ENCODE peak calls at places on chromosomes 12 and 14, in seven cellular contexts. Y is pancreas, D is body of pancreas, A is ovary, C is GM23248, E is tibial artery, Z is RWPE2. B is an unnamed sample. For H3K36me3, the result is how much of the 10 kb centered on the place peaks cover.

GRCh38 chr12:120362516-120363273 is 6.3 kb downstream of the MSI1 start:
- DNase-seq in D (no peak), C (no peak), E (no peak), Z (no peak), Y (no peak), A (no peak), B (no peak)

GRCh38 chr14:74579447-74580274 is 32.4 kb downstream of the LTBP2 start:
- DNase-seq in A (no peak), E (no peak), Y (no peak), C (peak), D (no peak), Z (peak), B (peak)

GRCh38 chr12:94109154-94109553 is 39.2 kb upstream of the PLXNC1 start:
- DNase-seq in E (no peak), D (no peak), Z (no peak), Y (no peak), A (no peak), C (peak), B (no peak)

GRCh38 chr14:70789361-70789760 is 20.0 kb downstream of the MAP3K9 start:
- DNase-seq in E (peak), Y (no peak), A (peak), C (peak), Z (no peak), D (peak), B (peak)

GRCh38 chr14:54182419-54183040 is 214.3 kb upstream of the CDKN3 start:
- DNase-seq in A (no peak), D (no peak), C (peak), Z (no peak), Y (no peak), E (no peak), B (peak)

GRCh38 chr12:71201136-71201679 is 43.4 kb upstream of the TSPAN8 start:
- DNase-seq in E (no peak), D (no peak), Z (no peak), Y (no peak), C (no peak), A (no peak), B (no peak)

GRCh38 chr12:76489737-76490136 is 69.8 kb downstream of the OSBPL8 start:
- DNase-seq in Z (no peak), A (no peak), D (no peak), E (no peak), C (peak), Y (no peak), B (no peak)

GRCh38 chr14:61609143-61609851 is 86.0 kb upstream of the HIF1A start:
- DNase-seq in Z (no peak), D (no peak), E (no peak), Y (no peak), C (peak), A (no peak), B (peak)

GRCh38 chr14:74882103-74882920 is 596 bp downstream of the DLST start:
- DNase-seq in Y (peak), Z (no peak), C (peak), D (peak), E (peak), A (peak), B (no peak)

GRCh38 chr14:38137005-38137404 is 70.7 kb upstream of the SSTR1 start:
- DNase-seq in Y (no peak), C (peak), D (no peak), Z (no peak), A (no peak), E (no peak), B (no peak)

GRCh38 chr14:21454843-21455550 is 926 bp downstream of the CHD8 start:
- DNase-seq in E (no peak), Y (no peak), Z (no peak), A (no peak), D (no peak), C (peak), B (no peak)

GRCh38 chr12:1056390-1056789 is 65.4 kb downstream of the ERC1 start:
- DNase-seq in C (no peak), Y (no peak), D (no peak), Z (no peak), A (no peak), E (no peak), B (no peak)

GRCh38 chr12:1054103-1054838 is 63.2 kb downstream of the ERC1 start:
- DNase-seq in Z (no peak), D (peak), C (no peak), Y (no peak), A (no peak), E (no peak), B (no peak)

GRCh38 chr12:1050059-1050707 is 59.2 kb downstream of the ERC1 start:
- DNase-seq in C (no peak), A (no peak), Z (no peak), E (no peak), Y (no peak), D (no peak), B (no peak)

GRCh38 chr12:1058423-1058822 is 67.4 kb downstream of the ERC1 start:
- DNase-seq in Z (no peak), C (no peak), D (no peak), A (no peak), Y (no peak), E (no peak), B (no peak)

DNA sequence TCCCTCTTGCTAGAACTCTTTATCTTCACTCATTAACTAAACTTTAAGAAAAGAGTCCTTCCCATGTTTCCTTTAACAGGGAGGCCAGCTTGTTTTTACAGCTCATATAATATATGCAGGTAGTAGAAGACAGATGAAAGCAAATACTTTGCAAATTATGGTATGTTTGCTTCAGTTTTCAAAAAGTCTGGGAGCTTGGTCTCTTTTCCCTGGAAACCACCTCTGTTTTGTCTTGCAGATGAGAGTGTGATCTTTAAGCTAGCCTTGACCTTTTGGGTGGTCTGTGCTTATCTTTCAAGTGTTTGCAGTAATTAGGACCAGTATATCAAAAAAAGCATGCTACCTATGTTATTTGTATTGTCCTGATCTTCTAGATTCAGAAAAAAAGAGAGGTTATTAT is 62.7 kb downstream of the ERC1 start:
- DNase-seq in Z (no peak), C (no peak), D (no peak), A (no peak), E (no peak), Y (no peak), B (no peak)
- H3K27ac ChIP-seq in Z (no peak), C (no peak), D (peak), A (no peak), E (peak), Y (no peak), B (no peak)

GRCh38 chr12:133130808-133131128 is 341 bp downstream of the ZNF10 start:
- DNase-seq in C (peak), Y (no peak), D (peak), A (peak), Z (no peak), E (peak), B (no peak)
- H3K36me3 ChIP-seq in C (under half), Y (under half), D (under half), A (under half), Z (under half), E (half or more), B (under half)

GRCh38 chr12:468671-469389 is 9.1 kb downstream of the B4GALNT3 start:
- DNase-seq in D (no peak), Z (no peak), C (no peak), E (no peak), Y (no peak), A (no peak), B (no peak)
- H3K27ac ChIP-seq in D (no peak), Z (no peak), C (no peak), E (peak), Y (no peak), A (no peak), B (no peak)

GRCh38 chr12:54240971-54241588 is 38.8 kb downstream of the CBX5 start:
- DNase-seq in E (no peak), Y (no peak), Z (no peak), C (no peak), D (no peak), A (no peak), B (no peak)
- H3K36me3 ChIP-seq in E (under half), Y (under half), Z (half or more), C (under half), D (under half), A (under half), B (half or more)

DNA sequence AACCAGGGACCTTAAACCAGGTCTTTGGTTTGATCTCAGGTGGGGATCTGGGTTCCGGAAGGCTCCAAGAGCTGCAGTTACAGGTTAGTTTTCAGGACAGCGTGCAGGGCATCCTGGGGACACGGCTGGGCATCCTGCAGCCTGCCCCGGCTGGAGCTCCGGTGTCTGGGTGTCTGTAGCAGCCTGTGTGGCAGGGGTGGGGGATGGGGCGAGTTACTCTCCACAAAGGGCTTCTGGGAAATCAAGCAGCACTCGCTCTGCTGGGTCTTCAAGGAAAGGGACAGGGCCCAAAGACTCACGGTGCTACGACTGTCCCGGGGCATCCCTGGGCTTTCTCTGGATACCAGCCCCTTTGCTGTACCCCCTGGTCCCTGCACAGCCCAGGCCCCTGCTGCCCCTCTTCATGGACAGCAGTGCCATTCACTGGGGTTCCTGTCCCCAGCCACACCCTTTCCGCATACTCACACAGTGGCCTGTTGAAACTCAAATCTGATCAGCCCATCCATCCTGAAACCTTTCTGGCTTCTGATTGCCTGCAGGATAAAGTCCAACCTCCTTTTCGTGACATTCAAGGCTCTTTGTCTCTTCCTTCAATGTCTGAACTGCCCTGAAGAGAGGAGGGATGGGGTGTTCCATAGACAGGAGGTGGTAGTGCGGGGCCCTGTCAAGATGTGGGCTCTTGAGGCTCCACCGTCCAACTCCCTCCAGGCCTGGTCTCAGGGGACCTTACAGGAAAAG is 22.2 kb upstream of the PPP1R13B start:
- DNase-seq in A (no peak), E (no peak), C (no peak), D (no peak), Y (no peak), Z (no peak), B (no peak)
- H3K27ac ChIP-seq in A (no peak), E (no peak), C (no peak), D (no peak), Y (no peak), Z (no peak), B (no peak)

DNA sequence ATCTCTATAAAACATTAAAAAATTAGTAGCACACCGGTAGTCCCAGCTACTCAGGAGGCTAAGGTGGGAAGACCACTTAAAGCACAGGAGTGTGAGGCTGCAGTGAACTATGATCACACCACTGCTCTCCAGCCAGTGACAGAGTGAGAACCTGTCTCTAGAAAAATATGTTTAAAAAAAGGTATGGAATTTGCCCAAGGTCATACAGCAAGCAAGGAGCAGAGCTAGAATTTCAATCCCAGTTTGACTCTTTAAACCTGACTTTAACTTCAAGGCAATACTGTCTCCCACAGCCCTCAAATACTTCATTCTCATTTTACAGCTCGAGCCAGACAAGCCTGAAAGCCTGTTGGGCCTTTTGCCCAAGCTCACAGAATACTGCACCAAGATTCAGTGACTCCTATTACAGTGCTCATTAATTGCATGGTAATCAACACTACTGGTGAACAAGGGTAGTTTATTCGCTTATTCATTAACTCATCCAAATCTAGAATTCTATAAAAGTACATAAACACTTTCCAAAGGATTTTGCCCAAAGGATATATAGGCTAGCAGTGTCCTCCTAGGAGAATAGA is 8.0 kb downstream of the HECTD4 start:
- DNase-seq in D (no peak), C (no peak), Y (no peak), E (no peak), A (no peak), Z (no peak), B (no peak)
- H3K36me3 ChIP-seq in D (under half), C (under half), Y (under half), E (under half), A (under half), Z (under half), B (under half)

DNA sequence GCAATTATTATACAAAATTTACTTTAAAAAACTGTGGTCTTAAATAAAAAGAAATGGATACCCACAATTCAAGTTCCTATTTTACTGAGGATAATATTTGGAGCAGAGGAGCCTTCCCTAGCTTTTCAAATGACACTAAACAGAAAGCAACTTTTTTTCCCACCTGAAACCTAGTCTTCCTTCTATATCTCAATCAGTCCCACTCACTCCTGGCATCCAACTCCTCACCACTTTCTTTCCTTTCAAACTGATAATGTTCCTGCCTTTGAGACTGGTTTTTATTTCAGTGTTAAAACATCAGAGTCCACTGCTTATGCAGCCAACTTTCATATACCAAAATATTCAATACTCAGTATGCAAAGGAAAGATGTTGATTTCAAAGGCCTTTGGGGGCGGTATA is 225.6 kb downstream of the GXYLT1 start:
- DNase-seq in D (no peak), C (no peak), Z (no peak), E (no peak), A (no peak), Y (no peak), B (no peak)
- H3K27ac ChIP-seq in D (no peak), C (no peak), Z (no peak), E (no peak), A (no peak), Y (no peak), B (no peak)

DNA sequence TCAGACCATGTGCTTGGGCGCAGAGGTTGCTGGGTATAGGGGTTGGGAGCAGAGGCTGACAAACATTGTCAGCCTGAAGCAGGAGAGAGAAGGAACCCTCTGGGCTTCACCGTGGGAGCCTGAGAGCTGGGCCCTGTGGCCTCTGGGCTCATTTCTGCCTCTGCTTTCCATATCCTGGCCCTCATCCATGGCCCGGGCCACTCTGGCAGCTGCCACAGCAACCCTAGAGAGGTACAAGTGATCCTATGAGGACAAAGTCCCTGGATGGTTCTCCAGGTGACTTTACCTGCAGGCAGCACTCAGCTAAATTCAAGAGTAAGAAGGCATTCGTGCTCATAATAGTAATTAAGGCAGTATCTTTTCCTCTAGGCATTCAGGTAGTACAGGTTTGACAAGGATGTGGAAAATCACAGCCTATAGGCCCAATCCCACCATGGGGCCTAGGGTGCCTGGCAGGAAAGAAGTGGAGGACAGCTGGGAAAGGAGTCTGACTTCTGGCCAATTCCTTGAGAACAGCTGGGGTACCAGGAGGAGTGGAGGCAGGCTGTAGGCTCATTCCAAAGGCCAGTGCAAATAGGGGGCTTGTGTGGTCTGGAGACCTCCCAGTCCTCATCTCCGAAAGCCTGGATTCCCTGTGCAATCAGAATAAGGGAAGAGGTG is 3.6 kb upstream of the TTC7B start:
- DNase-seq in D (peak), Y (no peak), Z (no peak), C (no peak), E (no peak), A (no peak), B (no peak)
- H3K36me3 ChIP-seq in D (under half), Y (under half), Z (under half), C (under half), E (under half), A (under half), B (under half)

GRCh38 chr12:11658796-11659195 is 9.3 kb downstream of the ETV6 start:
- DNase-seq in C (peak), E (no peak), D (no peak), Z (no peak), Y (no peak), A (no peak), B (no peak)

GRCh38 chr12:11663128-11663527 is 13.7 kb downstream of the ETV6 start:
- DNase-seq in A (no peak), E (no peak), Y (no peak), C (no peak), D (peak), Z (no peak), B (peak)

GRCh38 chr12:11661491-11662085 is 12.1 kb downstream of the ETV6 start:
- DNase-seq in Z (no peak), Y (no peak), C (no peak), A (no peak), E (no peak), D (peak), B (no peak)

GRCh38 chr12:11662369-11662768 is 12.9 kb downstream of the ETV6 start:
- DNase-seq in C (no peak), D (no peak), A (no peak), Y (no peak), E (no peak), Z (no peak), B (no peak)

GRCh38 chr12:11660624-11661023 is 11.2 kb downstream of the ETV6 start:
- DNase-seq in C (no peak), A (no peak), Z (no peak), Y (no peak), D (no peak), E (no peak), B (no peak)
- H3K27ac ChIP-seq in C (no peak), A (no peak), Z (no peak), Y (no peak), D (no peak), E (peak), B (no peak)